ENCODE peak calls at places on chromosomes 11 and 22, in eight cellular contexts. B is NCI-H226, G is HTR-8/SVneo, Q is activated T-cell treated with anti-CD3 and anti-CD28 coated beads for 1 hour, I is epithelial cell of esophagus, Z is T-cell, E is fibroblast of pulmonary artery, M is adipocyte. U is an unnamed sample.

GRCh38 chr11:11916981-11917399 is 75.2 kb downstream of the USP47 start:
- DNase-seq in Z (no peak), E (peak), B (peak), M (peak), G (peak), Q (no peak), I (peak), U (no peak)

GRCh38 chr11:100980156-100980555 is 149.5 kb downstream of the PGR start:
- DNase-seq in Z (no peak), E (peak), G (peak), M (peak), I (peak), Q (no peak), B (no peak), U (no peak)

GRCh38 chr22:44880588-44881245 is 128.3 kb downstream of the ARHGAP8 start:
- DNase-seq in I (no peak), B (no peak), M (no peak), G (no peak), E (no peak), Q (no peak), Z (no peak), U (no peak)

GRCh38 chr11:69380451-69380901 is 86.5 kb downstream of the MYEOV start:
- DNase-seq in G (no peak), B (no peak), Q (no peak), I (no peak), M (no peak), E (no peak), Z (no peak), U (no peak)

GRCh38 chr22:46738961-46739870 is 1.2 kb upstream of the CERK start:
- DNase-seq in B (peak), Q (no peak), E (peak), Z (peak), G (peak), M (peak), I (peak), U (peak)

GRCh38 chr22:27752771-27753170 is 48.8 kb downstream of the MN1 start:
- DNase-seq in Z (no peak), Q (no peak), M (peak), I (peak), E (peak), G (no peak), B (peak), U (no peak)

GRCh38 chr11:64516226-64516625 is 74.8 kb upstream of the SLC22A12 start:
- DNase-seq in G (no peak), E (no peak), I (no peak), B (no peak), Q (no peak), Z (no peak), M (no peak), U (no peak)

GRCh38 chr11:127006311-127006710 is 5.7 kb upstream of the KIRREL3 start:
- DNase-seq in E (peak), G (no peak), I (no peak), Z (no peak), Q (no peak), M (peak), B (peak), U (no peak)

GRCh38 chr11:112810951-112811350 is 150.3 kb upstream of the NCAM1 start:
- DNase-seq in Z (no peak), Q (no peak), M (no peak), B (no peak), E (no peak), I (peak), G (no peak), U (no peak)

GRCh38 chr11:72240461-72241289 is 3.3 kb downstream of the PHOX2A start:
- DNase-seq in I (peak), G (no peak), Z (no peak), B (no peak), Q (no peak), M (no peak), E (no peak), U (no peak)

GRCh38 chr11:121452609-121453150 is at the start of gene SORL1-AS1:
- DNase-seq in Z (peak), M (no peak), E (no peak), G (peak), B (no peak), Q (no peak), I (peak), U (peak)

GRCh38 chr11:126452718-126453117 is 97.2 kb downstream of the ST3GAL4 start:
- DNase-seq in E (no peak), G (no peak), B (no peak), M (no peak), I (no peak), Z (no peak), Q (no peak), U (no peak)

GRCh38 chr11:73072935-73073481 is 69.1 kb downstream of the FCHSD2 start:
- DNase-seq in Z (no peak), E (peak), B (no peak), Q (no peak), G (no peak), I (peak), M (peak), U (peak)

GRCh38 chr22:49448546-49448945 is 379.1 kb downstream of the BRD1 start:
- DNase-seq in Z (no peak), Q (no peak), B (no peak), I (no peak), M (no peak), G (no peak), E (no peak), U (no peak)

GRCh38 chr22:20117656-20118571 is 888 bp upstream of the TRMT2A start:
- DNase-seq in B (no peak), Z (peak), E (peak), I (peak), Q (peak), G (no peak), M (peak), U (peak)

GRCh38 chr11:32870676-32871075 is 21.9 kb upstream of the QSER1 start:
- DNase-seq in I (peak), G (peak), M (no peak), E (peak), Q (peak), Z (no peak), B (peak), U (peak)

GRCh38 chr11:79393362-79394043 is 47.3 kb downstream of the TENM4 start:
- DNase-seq in Q (no peak), I (peak), M (peak), Z (no peak), G (no peak), E (no peak), B (no peak), U (no peak)

GRCh38 chr11:1078191-1078601 is 3.5 kb downstream of the MUC2 start:
- DNase-seq in G (no peak), E (no peak), B (no peak), M (no peak), Q (no peak), I (no peak), Z (no peak), U (no peak)

GRCh38 chr11:43261775-43262174 is 50.0 kb upstream of the API5 start:
- DNase-seq in G (no peak), E (no peak), I (no peak), Z (no peak), M (no peak), B (no peak), Q (no peak), U (no peak)

GRCh38 chr11:6607190-6607635 is 3.6 kb downstream of the ILK start:
- DNase-seq in B (no peak), I (no peak), Z (no peak), G (no peak), Q (no peak), E (no peak), M (no peak), U (no peak)

GRCh38 chr22:23621082-23621780 is 10.9 kb downstream of the DRICH1 start:
- DNase-seq in E (no peak), B (no peak), M (no peak), Q (no peak), G (no peak), Z (no peak), I (no peak), U (no peak)

GRCh38 chr11:123438191-123438627 is 8.1 kb downstream of the GRAMD1B start:
- DNase-seq in Q (no peak), E (no peak), I (no peak), M (peak), B (peak), Z (no peak), G (no peak), U (no peak)

GRCh38 chr11:125947419-125948277 is 1.8 kb downstream of the VSIG10L2 start:
- DNase-seq in Q (no peak), G (no peak), E (no peak), I (no peak), B (no peak), M (no peak), Z (no peak), U (no peak)

GRCh38 chr22:24165673-24166072 is 15.6 kb upstream of the SUSD2 start:
- DNase-seq in Q (no peak), B (no peak), E (no peak), I (peak), Z (no peak), M (no peak), G (no peak), U (no peak)

GRCh38 chr22:38110008-38110862 is at the start of gene BAIAP2L2:
- DNase-seq in M (no peak), E (no peak), Z (no peak), G (no peak), I (peak), B (no peak), Q (no peak), U (no peak)

GRCh38 chr22:44168206-44168605 is 12.5 kb upstream of the PARVG start:
- DNase-seq in G (no peak), Z (no peak), Q (no peak), M (no peak), B (no peak), E (no peak), I (no peak), U (no peak)

GRCh38 chr11:803770-804598 is 1.0 kb downstream of the PIDD1 start:
- DNase-seq in I (peak), M (peak), Z (no peak), Q (no peak), G (peak), E (no peak), B (no peak), U (no peak)

GRCh38 chr11:64067257-64067993 is 31.7 kb downstream of the FLRT1 start:
- DNase-seq in Z (no peak), B (no peak), Q (no peak), M (no peak), E (no peak), G (no peak), I (no peak), U (no peak)

GRCh38 chr11:64917663-64917995 is 620 bp upstream of the ATG2A start:
- DNase-seq in M (no peak), B (no peak), Z (no peak), Q (no peak), I (no peak), G (no peak), E (no peak), U (no peak)

GRCh38 chr22:36162127-36163034 is 1.8 kb upstream of the APOL3 start:
- DNase-seq in B (no peak), M (no peak), Q (no peak), G (no peak), I (no peak), E (no peak), Z (peak), U (peak)